ENCODE peak calls at places on chromosomes 4 and X, in eight cellular contexts. One of them, this sample, is unnamed.

GRCh38 chr4:20724915-20725314 is 24.7 kb downstream of the PACRGL start:
- DNase-seq in stimulated activated CD4-positive, alpha-beta T cell treated with anti-CD3 and anti-CD28 coated beads, TNF-alpha, amount 100 ng/mL, for 1 hour: no peak
- DNase-seq in H4: no peak
- DNase-seq in HepG2: no peak
- DNase-seq in anterior cingulate cortex: no peak
- DNase-seq in psoas muscle: no peak
- DNase-seq in activated T-cell treated with anti-CD3 and anti-CD28 coated beads for 48 hours: no peak
- DNase-seq in HT1080: no peak
- DNase-seq in this sample: no peak

GRCh38 chr4:95732061-95732460 is 107.8 kb upstream of the PDHA2 start:
- DNase-seq in activated T-cell treated with anti-CD3 and anti-CD28 coated beads for 48 hours: no peak
- DNase-seq in H4: peak; percentile 52
- DNase-seq in HepG2: no peak
- DNase-seq in stimulated activated CD4-positive, alpha-beta T cell treated with anti-CD3 and anti-CD28 coated beads, TNF-alpha, amount 100 ng/mL, for 1 hour: no peak
- DNase-seq in psoas muscle: no peak
- DNase-seq in HT1080: no peak
- DNase-seq in anterior cingulate cortex: no peak
- DNase-seq in this sample: no peak

GRCh38 chr4:89992744-89993143 is 98.1 kb downstream of the MMRN1 start:
- DNase-seq in HT1080: no peak
- DNase-seq in stimulated activated CD4-positive, alpha-beta T cell treated with anti-CD3 and anti-CD28 coated beads, TNF-alpha, amount 100 ng/mL, for 1 hour: no peak
- DNase-seq in H4: no peak
- DNase-seq in HepG2: no peak
- DNase-seq in psoas muscle: no peak
- DNase-seq in activated T-cell treated with anti-CD3 and anti-CD28 coated beads for 48 hours: no peak
- DNase-seq in anterior cingulate cortex: no peak
- DNase-seq in this sample: no peak

GRCh38 chr4:35250771-35251170 is 993.5 kb downstream of the ARAP2 start:
- DNase-seq in HT1080: peak; percentile 38
- DNase-seq in psoas muscle: no peak
- DNase-seq in anterior cingulate cortex: no peak
- DNase-seq in stimulated activated CD4-positive, alpha-beta T cell treated with anti-CD3 and anti-CD28 coated beads, TNF-alpha, amount 100 ng/mL, for 1 hour: no peak
- DNase-seq in H4: peak; percentile 47
- DNase-seq in HepG2: no peak
- DNase-seq in activated T-cell treated with anti-CD3 and anti-CD28 coated beads for 48 hours: no peak
- DNase-seq in this sample: no peak

GRCh38 chr4:168880087-168880675 is 129.9 kb downstream of the CBR4 start:
- DNase-seq in H4: peak; percentile 63
- DNase-seq in anterior cingulate cortex: no peak
- DNase-seq in stimulated activated CD4-positive, alpha-beta T cell treated with anti-CD3 and anti-CD28 coated beads, TNF-alpha, amount 100 ng/mL, for 1 hour: no peak
- DNase-seq in HT1080: no peak
- DNase-seq in HepG2: no peak
- DNase-seq in activated T-cell treated with anti-CD3 and anti-CD28 coated beads for 48 hours: no peak
- DNase-seq in psoas muscle: no peak
- DNase-seq in this sample: no peak

GRCh38 chr4:15232725-15233597 is 194.9 kb upstream of the C1QTNF7 start:
- DNase-seq in HT1080: peak; percentile 23
- DNase-seq in stimulated activated CD4-positive, alpha-beta T cell treated with anti-CD3 and anti-CD28 coated beads, TNF-alpha, amount 100 ng/mL, for 1 hour: no peak
- DNase-seq in anterior cingulate cortex: no peak
- DNase-seq in H4: peak; percentile 34
- DNase-seq in psoas muscle: no peak
- DNase-seq in HepG2: peak; percentile 33
- DNase-seq in activated T-cell treated with anti-CD3 and anti-CD28 coated beads for 48 hours: no peak
- DNase-seq in this sample: peak; percentile 54

GRCh38 chrX:107398115-107398514 is 51.3 kb upstream of the FRMPD3 start:
- DNase-seq in psoas muscle: no peak
- DNase-seq in HT1080: no peak
- DNase-seq in activated T-cell treated with anti-CD3 and anti-CD28 coated beads for 48 hours: no peak
- DNase-seq in HepG2: no peak
- DNase-seq in anterior cingulate cortex: no peak
- DNase-seq in stimulated activated CD4-positive, alpha-beta T cell treated with anti-CD3 and anti-CD28 coated beads, TNF-alpha, amount 100 ng/mL, for 1 hour: no peak
- DNase-seq in H4: no peak
- DNase-seq in this sample: no peak

GRCh38 chr4:82372502-82372873 is 1.3 kb downstream of the HNRNPD start:
- DNase-seq in activated T-cell treated with anti-CD3 and anti-CD28 coated beads for 48 hours: peak; percentile 40
- DNase-seq in anterior cingulate cortex: peak; percentile 6
- DNase-seq in HepG2: no peak
- DNase-seq in H4: peak; percentile 19
- DNase-seq in HT1080: peak; percentile 58
- DNase-seq in stimulated activated CD4-positive, alpha-beta T cell treated with anti-CD3 and anti-CD28 coated beads, TNF-alpha, amount 100 ng/mL, for 1 hour: no peak
- DNase-seq in psoas muscle: no peak
- DNase-seq in this sample: peak; percentile 27

GRCh38 chrX:55490974-55491373 is 1.3 kb upstream of the USP51 start:
- DNase-seq in activated T-cell treated with anti-CD3 and anti-CD28 coated beads for 48 hours: no peak
- DNase-seq in HepG2: no peak
- DNase-seq in stimulated activated CD4-positive, alpha-beta T cell treated with anti-CD3 and anti-CD28 coated beads, TNF-alpha, amount 100 ng/mL, for 1 hour: no peak
- DNase-seq in H4: no peak
- DNase-seq in HT1080: no peak
- DNase-seq in anterior cingulate cortex: no peak
- DNase-seq in psoas muscle: no peak
- DNase-seq in this sample: no peak

GRCh38 chr4:21879187-21879586 is 69.4 kb downstream of the KCNIP4 start:
- DNase-seq in stimulated activated CD4-positive, alpha-beta T cell treated with anti-CD3 and anti-CD28 coated beads, TNF-alpha, amount 100 ng/mL, for 1 hour: no peak
- DNase-seq in psoas muscle: no peak
- DNase-seq in HT1080: peak; percentile 69
- DNase-seq in anterior cingulate cortex: no peak
- DNase-seq in HepG2: peak; percentile 5
- DNase-seq in H4: peak; percentile 37
- DNase-seq in activated T-cell treated with anti-CD3 and anti-CD28 coated beads for 48 hours: no peak
- DNase-seq in this sample: peak; percentile 15

GRCh38 chr4:126898815-126899214 is 733.9 kb upstream of the INTU start:
- DNase-seq in psoas muscle: no peak
- DNase-seq in HepG2: no peak
- DNase-seq in activated T-cell treated with anti-CD3 and anti-CD28 coated beads for 48 hours: no peak
- DNase-seq in H4: no peak
- DNase-seq in stimulated activated CD4-positive, alpha-beta T cell treated with anti-CD3 and anti-CD28 coated beads, TNF-alpha, amount 100 ng/mL, for 1 hour: no peak
- DNase-seq in anterior cingulate cortex: no peak
- DNase-seq in HT1080: no peak
- DNase-seq in this sample: no peak

GRCh38 chr4:75841641-75842520 is 60.4 kb downstream of the PPEF2 start:
- DNase-seq in psoas muscle: no peak
- DNase-seq in activated T-cell treated with anti-CD3 and anti-CD28 coated beads for 48 hours: no peak
- DNase-seq in H4: no peak
- DNase-seq in stimulated activated CD4-positive, alpha-beta T cell treated with anti-CD3 and anti-CD28 coated beads, TNF-alpha, amount 100 ng/mL, for 1 hour: no peak
- DNase-seq in HepG2: peak; percentile 78
- DNase-seq in anterior cingulate cortex: no peak
- DNase-seq in HT1080: no peak
- DNase-seq in this sample: no peak

GRCh38 chr4:165308174-165308573 is 19.3 kb upstream of the MSMO1 start:
- DNase-seq in anterior cingulate cortex: no peak
- DNase-seq in H4: no peak
- DNase-seq in HT1080: no peak
- DNase-seq in stimulated activated CD4-positive, alpha-beta T cell treated with anti-CD3 and anti-CD28 coated beads, TNF-alpha, amount 100 ng/mL, for 1 hour: no peak
- DNase-seq in activated T-cell treated with anti-CD3 and anti-CD28 coated beads for 48 hours: no peak
- DNase-seq in HepG2: no peak
- DNase-seq in psoas muscle: no peak
- DNase-seq in this sample: no peak

GRCh38 chrX:150605603-150606002 is 37.2 kb downstream of the MTM1 start:
- DNase-seq in HT1080: no peak
- DNase-seq in H4: no peak
- DNase-seq in HepG2: peak; percentile 8
- DNase-seq in activated T-cell treated with anti-CD3 and anti-CD28 coated beads for 48 hours: no peak
- DNase-seq in psoas muscle: no peak
- DNase-seq in stimulated activated CD4-positive, alpha-beta T cell treated with anti-CD3 and anti-CD28 coated beads, TNF-alpha, amount 100 ng/mL, for 1 hour: no peak
- DNase-seq in anterior cingulate cortex: no peak
- DNase-seq in this sample: no peak

GRCh38 chrX:153342762-153343558 is 9.0 kb downstream of the ZNF275 start:
- DNase-seq in stimulated activated CD4-positive, alpha-beta T cell treated with anti-CD3 and anti-CD28 coated beads, TNF-alpha, amount 100 ng/mL, for 1 hour: no peak
- DNase-seq in HepG2: no peak
- DNase-seq in H4: no peak
- DNase-seq in activated T-cell treated with anti-CD3 and anti-CD28 coated beads for 48 hours: no peak
- DNase-seq in psoas muscle: no peak
- DNase-seq in HT1080: no peak
- DNase-seq in anterior cingulate cortex: no peak
- DNase-seq in this sample: no peak

This sample was measured in hepatic stellate cell.